ENCODE peak calls at places on chromosomes 16 and 17, in four cellular contexts. One of them, this sample, is unnamed.

GRCh38 chr17:5638596-5638995 is 54.3 kb upstream of the NLRP1 start:
- DNase-seq in T-cell: no peak
- DNase-seq in WTC11: no peak
- DNase-seq in heart right ventricle: no peak
- DNase-seq in this sample: no peak

GRCh38 chr17:55666810-55667209 is 55.9 kb downstream of the TMEM100 start:
- DNase-seq in T-cell: no peak
- DNase-seq in WTC11: no peak
- DNase-seq in heart right ventricle: no peak
- DNase-seq in this sample: no peak

GRCh38 chr17:27407916-27408846 is 48.1 kb upstream of the KSR1 start:
- DNase-seq in heart right ventricle: no peak
- DNase-seq in WTC11: no peak
- DNase-seq in T-cell: no peak
- DNase-seq in this sample: no peak

GRCh38 chr17:45794840-45795239 is 10.7 kb downstream of the CRHR1 start:
- DNase-seq in heart right ventricle: no peak
- DNase-seq in WTC11: peak; percentile 56
- DNase-seq in T-cell: no peak
- DNase-seq in this sample: no peak

GRCh38 chr16:12390644-12391043 is 413.0 kb downstream of the CPPED1 start:
- DNase-seq in heart right ventricle: no peak
- DNase-seq in WTC11: no peak
- DNase-seq in T-cell: no peak
- DNase-seq in this sample: no peak

GRCh38 chr17:59361916-59362810 is 30.7 kb downstream of the YPEL2 start:
- DNase-seq in heart right ventricle: no peak
- DNase-seq in T-cell: peak; percentile 24
- DNase-seq in WTC11: no peak
- DNase-seq in this sample: no peak

GRCh38 chr16:50185005-50185505 is 31.9 kb downstream of the TENT4B start:
- DNase-seq in heart right ventricle: no peak
- DNase-seq in WTC11: no peak
- DNase-seq in T-cell: no peak
- DNase-seq in this sample: no peak

GRCh38 chr17:13484020-13484419 is 117.7 kb downstream of the HS3ST3A1 start:
- DNase-seq in WTC11: no peak
- DNase-seq in heart right ventricle: no peak
- DNase-seq in T-cell: no peak
- DNase-seq in this sample: no peak

GRCh38 chr17:75571885-75572215 is 15.8 kb upstream of the MYO15B start:
- DNase-seq in heart right ventricle: no peak
- DNase-seq in WTC11: no peak
- DNase-seq in T-cell: no peak
- DNase-seq in this sample: no peak

GRCh38 chr17:2975469-2975958 is 87.9 kb downstream of the OR1D5 start:
- DNase-seq in T-cell: no peak
- DNase-seq in heart right ventricle: no peak
- DNase-seq in WTC11: no peak
- DNase-seq in this sample: no peak

GRCh38 chr17:57877803-57878202 is 28.0 kb upstream of the MRPS23 start:
- DNase-seq in T-cell: no peak
- DNase-seq in WTC11: no peak
- DNase-seq in heart right ventricle: no peak
- DNase-seq in this sample: no peak

GRCh38 chr16:4058386-4058785 is 57.9 kb downstream of the ADCY9 start:
- DNase-seq in heart right ventricle: no peak
- DNase-seq in WTC11: no peak
- DNase-seq in T-cell: no peak
- DNase-seq in this sample: peak; percentile 58

GRCh38 chr17:49836111-49837030 is 11.5 kb downstream of the TAC4 start:
- DNase-seq in T-cell: no peak
- DNase-seq in heart right ventricle: no peak
- DNase-seq in WTC11: no peak
- DNase-seq in this sample: no peak

GRCh38 chr17:67311551-67311950 is 54.8 kb downstream of the PSMD12 start:
- DNase-seq in heart right ventricle: no peak
- DNase-seq in WTC11: no peak
- DNase-seq in T-cell: no peak
- DNase-seq in this sample: no peak

GRCh38 chr17:77148109-77148958 is 7.6 kb downstream of the SEC14L1 start:
- DNase-seq in T-cell: no peak
- DNase-seq in heart right ventricle: no peak
- DNase-seq in WTC11: no peak
- DNase-seq in this sample: no peak

GRCh38 chr17:75643033-75644017 is 10.1 kb downstream of the SMIM5 start:
- DNase-seq in heart right ventricle: no peak
- DNase-seq in T-cell: no peak
- DNase-seq in WTC11: peak; percentile 59
- DNase-seq in this sample: no peak

GRCh38 chr17:77872714-77873517 is 85.6 kb upstream of the TNRC6C start:
- DNase-seq in T-cell: no peak
- DNase-seq in WTC11: no peak
- DNase-seq in heart right ventricle: no peak
- DNase-seq in this sample: no peak

GRCh38 chr17:61251939-61252865 is 147.4 kb upstream of the TBX2 start:
- DNase-seq in T-cell: no peak
- DNase-seq in WTC11: no peak
- DNase-seq in heart right ventricle: peak; percentile 88
- DNase-seq in this sample: peak; percentile 76

GRCh38 chr16:2820836-2821482 is 3.9 kb downstream of the PRSS21 start:
- DNase-seq in heart right ventricle: no peak
- DNase-seq in WTC11: no peak
- DNase-seq in T-cell: no peak
- DNase-seq in this sample: no peak

GRCh38 chr16:11087691-11088431 is 143.5 kb downstream of the CLEC16A start:
- DNase-seq in heart right ventricle: no peak
- DNase-seq in WTC11: peak; percentile 31
- DNase-seq in T-cell: no peak
- DNase-seq in this sample: no peak

GRCh38 chr16:369866-370436 is 387 bp downstream of the MRPL28 start:
- DNase-seq in WTC11: no peak
- DNase-seq in heart right ventricle: no peak
- DNase-seq in T-cell: no peak
- DNase-seq in this sample: no peak

GRCh38 chr17:66906321-66907278 is 57.9 kb upstream of the CACNG4 start:
- DNase-seq in T-cell: peak; percentile 51
- DNase-seq in WTC11: peak; percentile 81
- DNase-seq in heart right ventricle: peak; percentile 69
- DNase-seq in this sample: peak; percentile 59

GRCh38 chr17:17900615-17901520 is 64.1 kb upstream of the SREBF1 start:
- DNase-seq in T-cell: no peak
- DNase-seq in heart right ventricle: peak; percentile 73
- DNase-seq in WTC11: no peak
- DNase-seq in this sample: peak; percentile 94

GRCh38 chr16:12324152-12324551 is 347.6 kb downstream of the SNX29 start:
- DNase-seq in heart right ventricle: no peak
- DNase-seq in WTC11: no peak
- DNase-seq in T-cell: no peak
- DNase-seq in this sample: no peak

GRCh38 chr17:50163846-50164696 is 1.7 kb upstream of the SGCA start:
- DNase-seq in heart right ventricle: peak; percentile 65
- DNase-seq in WTC11: no peak
- DNase-seq in T-cell: no peak
- DNase-seq in this sample: no peak

GRCh38 chr17:39643271-39643670 is 6.3 kb downstream of the STARD3 start:
- DNase-seq in WTC11: no peak
- DNase-seq in T-cell: no peak
- DNase-seq in heart right ventricle: no peak
- DNase-seq in this sample: no peak

GRCh38 chr17:13646969-13647368 is 45.2 kb upstream of the HS3ST3A1 start:
- DNase-seq in WTC11: no peak
- DNase-seq in T-cell: no peak
- DNase-seq in heart right ventricle: no peak
- DNase-seq in this sample: no peak

This sample was measured in gastrocnemius medialis.